ENCODE peak calls at places on chromosomes 11 and 22, in eight cellular contexts. One of them, this sample, is unnamed.

GRCh38 chr11:134207538-134208239 is 16.1 kb downstream of the NCAPD3 start:
- DNase-seq in neural crest cell: peak
- DNase-seq in kidney: no peak
- DNase-seq in type B pancreatic cell: no peak
- DNase-seq in lower lobe of right lung: peak
- DNase-seq in IMR-90: no peak
- DNase-seq in Panc1: no peak
- DNase-seq in HFFc6: peak
- DNase-seq in this sample: no peak

GRCh38 chr11:28738549-28738948 is 630.4 kb downstream of the METTL15 start:
- DNase-seq in neural crest cell: no peak
- DNase-seq in kidney: no peak
- DNase-seq in type B pancreatic cell: no peak
- DNase-seq in lower lobe of right lung: no peak
- DNase-seq in IMR-90: peak
- DNase-seq in Panc1: no peak
- DNase-seq in HFFc6: no peak
- DNase-seq in this sample: no peak

GRCh38 chr22:28788601-28789000 is 11.8 kb downstream of the XBP1 start:
- DNase-seq in neural crest cell: no peak
- DNase-seq in kidney: no peak
- DNase-seq in type B pancreatic cell: no peak
- DNase-seq in lower lobe of right lung: no peak
- DNase-seq in IMR-90: no peak
- DNase-seq in Panc1: no peak
- DNase-seq in HFFc6: no peak
- DNase-seq in this sample: no peak

GRCh38 chr22:27755521-27756211 is 45.9 kb downstream of the MN1 start:
- DNase-seq in neural crest cell: no peak
- DNase-seq in kidney: no peak
- DNase-seq in type B pancreatic cell: no peak
- DNase-seq in lower lobe of right lung: peak
- DNase-seq in IMR-90: no peak
- DNase-seq in Panc1: no peak
- DNase-seq in HFFc6: no peak
- DNase-seq in this sample: no peak

GRCh38 chr11:129610125-129610524 is 205.5 kb upstream of the TMEM45B start:
- DNase-seq in neural crest cell: no peak
- DNase-seq in kidney: no peak
- DNase-seq in type B pancreatic cell: no peak
- DNase-seq in lower lobe of right lung: no peak
- DNase-seq in IMR-90: no peak
- DNase-seq in Panc1: no peak
- DNase-seq in HFFc6: no peak
- DNase-seq in this sample: no peak

GRCh38 chr22:38872831-38873248 is 824 bp upstream of the CBX6 start:
- DNase-seq in neural crest cell: peak
- DNase-seq in kidney: peak
- DNase-seq in type B pancreatic cell: no peak
- DNase-seq in lower lobe of right lung: peak
- DNase-seq in IMR-90: peak
- DNase-seq in Panc1: no peak
- DNase-seq in HFFc6: peak
- DNase-seq in this sample: no peak

GRCh38 chr11:122696662-122697061 is 41.1 kb downstream of the UBASH3B start:
- DNase-seq in neural crest cell: no peak
- DNase-seq in kidney: no peak
- DNase-seq in type B pancreatic cell: no peak
- DNase-seq in lower lobe of right lung: no peak
- DNase-seq in IMR-90: no peak
- DNase-seq in Panc1: no peak
- DNase-seq in HFFc6: no peak
- DNase-seq in this sample: peak

GRCh38 chr11:108122166-108122628 is 830 bp downstream of the ACAT1 start:
- DNase-seq in neural crest cell: no peak
- DNase-seq in kidney: no peak
- DNase-seq in type B pancreatic cell: no peak
- DNase-seq in lower lobe of right lung: no peak
- DNase-seq in IMR-90: no peak
- DNase-seq in Panc1: no peak
- DNase-seq in HFFc6: no peak
- DNase-seq in this sample: no peak

GRCh38 chr11:46066335-46066734 is 54.9 kb downstream of the PHF21A start:
- DNase-seq in neural crest cell: no peak
- DNase-seq in kidney: no peak
- DNase-seq in type B pancreatic cell: no peak
- DNase-seq in lower lobe of right lung: no peak
- DNase-seq in IMR-90: no peak
- DNase-seq in Panc1: no peak
- DNase-seq in HFFc6: no peak
- DNase-seq in this sample: no peak

GRCh38 chr22:30947821-30948454 is 20.6 kb downstream of the MORC2 start:
- DNase-seq in neural crest cell: no peak
- DNase-seq in kidney: no peak
- DNase-seq in type B pancreatic cell: no peak
- DNase-seq in lower lobe of right lung: no peak
- DNase-seq in IMR-90: peak
- DNase-seq in Panc1: no peak
- DNase-seq in HFFc6: peak
- DNase-seq in this sample: peak
- TF ChIP-seq CTCF in neural crest cell: peak
- TF ChIP-seq CTCF in kidney: peak
- TF ChIP-seq CTCF in type B pancreatic cell: peak
- TF ChIP-seq CTCF in lower lobe of right lung: peak
- TF ChIP-seq CTCF in IMR-90: peak
- TF ChIP-seq CTCF in Panc1: peak
- TF ChIP-seq CTCF in HFFc6: peak
- TF ChIP-seq CTCF in this sample: no peak

GRCh38 chr11:64113462-64113780 is 52.5 kb downstream of the MACROD1 start:
- DNase-seq in neural crest cell: no peak
- DNase-seq in kidney: no peak
- DNase-seq in type B pancreatic cell: no peak
- DNase-seq in lower lobe of right lung: no peak
- DNase-seq in IMR-90: no peak
- DNase-seq in Panc1: no peak
- DNase-seq in HFFc6: no peak
- DNase-seq in this sample: no peak
- TF ChIP-seq CTCF in neural crest cell: no peak
- TF ChIP-seq CTCF in kidney: no peak
- TF ChIP-seq CTCF in type B pancreatic cell: no peak
- TF ChIP-seq CTCF in lower lobe of right lung: no peak
- TF ChIP-seq CTCF in IMR-90: no peak
- TF ChIP-seq CTCF in Panc1: no peak
- TF ChIP-seq CTCF in HFFc6: no peak
- TF ChIP-seq CTCF in this sample: no peak

GRCh38 chr11:79062814-79063762 is 377.7 kb downstream of the TENM4 start:
- DNase-seq in neural crest cell: peak
- DNase-seq in kidney: no peak
- DNase-seq in type B pancreatic cell: no peak
- DNase-seq in lower lobe of right lung: no peak
- DNase-seq in IMR-90: peak
- DNase-seq in Panc1: no peak
- DNase-seq in HFFc6: no peak
- DNase-seq in this sample: no peak
- TF ChIP-seq CTCF in neural crest cell: peak
- TF ChIP-seq CTCF in kidney: peak
- TF ChIP-seq CTCF in type B pancreatic cell: peak
- TF ChIP-seq CTCF in lower lobe of right lung: peak
- TF ChIP-seq CTCF in IMR-90: peak
- TF ChIP-seq CTCF in Panc1: peak
- TF ChIP-seq CTCF in HFFc6: peak
- TF ChIP-seq CTCF in this sample: no peak

GRCh38 chr11:2891901-2892214 is 6.3 kb upstream of the CDKN1C start:
- DNase-seq in neural crest cell: no peak
- DNase-seq in kidney: no peak
- DNase-seq in type B pancreatic cell: no peak
- DNase-seq in lower lobe of right lung: peak
- DNase-seq in IMR-90: peak
- DNase-seq in Panc1: no peak
- DNase-seq in HFFc6: no peak
- DNase-seq in this sample: no peak

GRCh38 chr11:2890466-2891241 is 5.1 kb upstream of the CDKN1C start:
- DNase-seq in neural crest cell: no peak
- DNase-seq in kidney: peak
- DNase-seq in type B pancreatic cell: no peak
- DNase-seq in lower lobe of right lung: peak
- DNase-seq in IMR-90: peak
- DNase-seq in Panc1: no peak
- DNase-seq in HFFc6: no peak
- DNase-seq in this sample: no peak

GRCh38 chr11:2889399-2890273 is 4.1 kb upstream of the CDKN1C start:
- DNase-seq in neural crest cell: no peak
- DNase-seq in kidney: peak
- DNase-seq in type B pancreatic cell: no peak
- DNase-seq in lower lobe of right lung: no peak
- DNase-seq in IMR-90: no peak
- DNase-seq in Panc1: no peak
- DNase-seq in HFFc6: no peak
- DNase-seq in this sample: no peak

GRCh38 chr11:2892215-2893020 is 6.8 kb upstream of the CDKN1C start:
- DNase-seq in neural crest cell: peak
- DNase-seq in kidney: peak
- DNase-seq in type B pancreatic cell: no peak
- DNase-seq in lower lobe of right lung: peak
- DNase-seq in IMR-90: peak
- DNase-seq in Panc1: no peak
- DNase-seq in HFFc6: peak
- DNase-seq in this sample: peak

DNA sequence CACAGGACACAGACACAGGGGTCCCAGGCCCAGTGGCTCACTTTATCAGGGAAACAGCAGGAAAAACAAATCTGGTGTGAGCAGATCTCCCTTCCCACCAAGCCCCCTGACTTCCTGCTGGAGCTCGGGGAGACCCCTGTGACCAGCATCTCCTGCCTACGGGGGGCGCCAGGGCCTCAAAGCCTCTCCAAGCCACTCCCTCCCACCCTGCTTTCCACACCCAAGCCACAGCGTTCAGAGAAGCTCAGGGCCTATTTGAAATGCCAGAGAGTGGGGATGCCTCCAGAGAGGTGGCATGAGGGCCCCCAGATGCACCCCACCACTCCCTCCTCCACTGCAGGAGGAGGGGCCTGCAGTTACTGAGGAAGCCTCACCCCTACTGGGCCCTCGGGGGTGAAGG is 5.7 kb upstream of the CDKN1C start:
- DNase-seq in neural crest cell: no peak
- DNase-seq in kidney: no peak
- DNase-seq in type B pancreatic cell: no peak
- DNase-seq in lower lobe of right lung: no peak
- DNase-seq in IMR-90: no peak
- DNase-seq in Panc1: no peak
- DNase-seq in HFFc6: no peak
- DNase-seq in this sample: no peak
- TF ChIP-seq CTCF in neural crest cell: no peak
- TF ChIP-seq CTCF in kidney: no peak
- TF ChIP-seq CTCF in type B pancreatic cell: no peak
- TF ChIP-seq CTCF in lower lobe of right lung: no peak
- TF ChIP-seq CTCF in IMR-90: peak
- TF ChIP-seq CTCF in Panc1: no peak
- TF ChIP-seq CTCF in HFFc6: no peak
- TF ChIP-seq CTCF in this sample: no peak

DNA sequence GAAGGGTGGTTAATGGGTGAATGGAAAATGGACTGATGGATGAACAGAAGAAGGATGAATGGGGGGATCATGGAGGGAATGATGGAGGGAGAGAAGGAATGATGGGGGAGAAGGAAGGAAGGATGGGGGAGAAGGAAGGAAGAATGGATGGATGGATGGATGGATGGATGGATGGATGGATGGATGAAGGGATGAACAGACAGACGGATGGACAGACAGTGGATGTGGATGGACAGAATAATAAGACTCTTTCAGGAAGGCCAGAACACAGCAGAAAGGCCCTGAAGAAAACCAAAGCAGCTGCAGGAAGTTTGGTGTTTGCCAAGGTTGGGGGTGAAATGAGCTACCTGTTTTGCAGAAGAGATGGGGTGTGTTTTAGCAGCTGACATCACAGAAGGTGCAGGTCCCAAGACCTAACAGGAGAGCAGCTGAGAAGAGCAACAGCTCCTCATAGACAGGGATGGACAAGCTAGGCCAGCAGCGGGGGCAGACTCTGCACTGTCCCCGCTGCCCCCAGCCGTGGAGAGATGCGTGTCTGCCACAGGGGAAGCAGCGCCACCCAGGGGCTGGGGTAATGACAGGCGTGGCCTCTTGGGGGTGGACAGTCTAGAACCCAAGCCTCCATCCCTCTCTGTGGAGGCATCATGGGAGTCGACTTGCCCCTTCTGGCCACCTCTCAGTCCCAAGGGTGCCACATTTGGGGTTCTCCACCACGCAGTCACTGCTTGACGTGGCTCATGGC is 17.9 kb downstream of the C1QTNF6 start:
- DNase-seq in neural crest cell: no peak
- DNase-seq in kidney: peak
- DNase-seq in type B pancreatic cell: no peak
- DNase-seq in lower lobe of right lung: peak
- DNase-seq in IMR-90: no peak
- DNase-seq in Panc1: no peak
- DNase-seq in HFFc6: no peak
- DNase-seq in this sample: no peak
- TF ChIP-seq CTCF in neural crest cell: no peak
- TF ChIP-seq CTCF in kidney: no peak
- TF ChIP-seq CTCF in type B pancreatic cell: no peak
- TF ChIP-seq CTCF in lower lobe of right lung: no peak
- TF ChIP-seq CTCF in IMR-90: no peak
- TF ChIP-seq CTCF in Panc1: no peak
- TF ChIP-seq CTCF in HFFc6: peak
- TF ChIP-seq CTCF in this sample: no peak

GRCh38 chr11:61007383-61007970 is 36.0 kb downstream of the CD6 start:
- DNase-seq in neural crest cell: peak
- DNase-seq in kidney: peak
- DNase-seq in type B pancreatic cell: no peak
- DNase-seq in lower lobe of right lung: no peak
- DNase-seq in IMR-90: no peak
- DNase-seq in Panc1: no peak
- DNase-seq in HFFc6: no peak
- DNase-seq in this sample: peak
- TF ChIP-seq CTCF in neural crest cell: no peak
- TF ChIP-seq CTCF in kidney: no peak
- TF ChIP-seq CTCF in type B pancreatic cell: no peak
- TF ChIP-seq CTCF in lower lobe of right lung: no peak
- TF ChIP-seq CTCF in IMR-90: no peak
- TF ChIP-seq CTCF in Panc1: no peak
- TF ChIP-seq CTCF in HFFc6: no peak
- TF ChIP-seq CTCF in this sample: no peak

This sample was measured in GM13976.